ENCODE peak calls at places on chromosomes 16 and 17, in four cellular contexts. A is HEK293T; E is GM06990; P is stimulated activated CD8-positive, alpha-beta memory T cell treated with anti-CD3 and anti-CD28 coated beads, Interleukin-2, amount 100 ng/mL, for 1 hour. N is an unnamed sample.

GRCh38 chr17:4631836-4632582 is 9.5 kb downstream of the ALOX15 start:
- DNase-seq in A (no peak), E (no peak), P (no peak), N (no peak)

GRCh38 chr17:75774988-75775668 is 9.5 kb upstream of the UNK start:
- DNase-seq in A (peak; percentile 7), E (no peak), P (no peak), N (no peak)

GRCh38 chr16:5560084-5560483 is 462.5 kb upstream of the EEF2KMT start:
- DNase-seq in A (no peak), E (no peak), P (no peak), N (no peak)

GRCh38 chr17:72511874-72512273 is 391.1 kb downstream of the SOX9 start:
- DNase-seq in A (no peak), E (no peak), P (no peak), N (no peak)

GRCh38 chr16:88374736-88375135 is 8.0 kb upstream of the ZNF469 start:
- DNase-seq in A (no peak), E (no peak), P (no peak), N (no peak)

GRCh38 chr17:83173997-83174858 is 94.8 kb downstream of the METRNL start:
- DNase-seq in A (no peak), E (peak; percentile 69), P (no peak), N (peak; percentile 23)

GRCh38 chr16:57680842-57681241 is 12.7 kb downstream of the ADGRG3 start:
- DNase-seq in A (no peak), E (no peak), P (no peak), N (no peak)

GRCh38 chr16:79593074-79593531 is 7.4 kb downstream of the MAF start:
- DNase-seq in A (no peak), E (no peak), P (no peak), N (no peak)

GRCh38 chr16:88871730-88872416 is 5.4 kb upstream of the PABPN1L start:
- DNase-seq in A (no peak), E (no peak), P (no peak), N (peak; percentile 19)

GRCh38 chr17:14222611-14223010 is 14.1 kb downstream of the CDRT15 start:
- DNase-seq in A (no peak), E (no peak), P (no peak), N (no peak)

GRCh38 chr17:77723071-77723908 is 235.2 kb upstream of the TNRC6C start:
- DNase-seq in A (no peak), E (no peak), P (no peak), N (no peak)

GRCh38 chr16:73025111-73025505 is 22.8 kb downstream of the ZFHX3 start:
- DNase-seq in A (no peak), E (no peak), P (no peak), N (no peak)

GRCh38 chr17:64777413-64778101 is 115.5 kb upstream of the SMURF2 start:
- DNase-seq in A (no peak), E (peak; percentile 40), P (no peak), N (no peak)

GRCh38 chr16:30896203-30896889 is at the start of gene CTF1:
- DNase-seq in A (peak; percentile 70), E (no peak), P (no peak), N (peak; percentile 61)

GRCh38 chr17:80023261-80024205 is 12.1 kb downstream of the TBC1D16 start:
- DNase-seq in A (no peak), E (no peak), P (no peak), N (no peak)

GRCh38 chr16:51550785-51551184 is 399.7 kb upstream of the SALL1 start:
- DNase-seq in A (no peak), E (no peak), P (no peak), N (peak; percentile 2)

GRCh38 chr16:1131378-1131994 is 21.4 kb upstream of the CACNA1H start:
- DNase-seq in A (no peak), E (no peak), P (no peak), N (no peak)

GRCh38 chr17:61314368-61315078 is 85.1 kb upstream of the TBX2 start:
- DNase-seq in A (no peak), E (no peak), P (no peak), N (no peak)

GRCh38 chr17:2693561-2694380 is 17.8 kb downstream of the CLUH start:
- DNase-seq in A (no peak), E (no peak), P (no peak), N (no peak)

GRCh38 chr16:51359141-51359960 is 208.3 kb upstream of the SALL1 start:
- DNase-seq in A (no peak), E (no peak), P (no peak), N (no peak)

GRCh38 chr16:49934557-49935260 is 78.8 kb upstream of the ZNF423 start:
- DNase-seq in A (no peak), E (no peak), P (no peak), N (no peak)